ENCODE peak calls at places on chromosomes 5 and 9, in five cellular contexts. S is uterus, B is caudate nucleus, F is H9, G is tibial nerve. D is an unnamed sample.

GRCh38 chr5:66757219-66757833 is 161.1 kb downstream of the MAST4 start:
- DNase-seq in G (peak), F (no peak), B (no peak), S (no peak), D (no peak)

GRCh38 chr9:72203205-72203803 is 54.1 kb downstream of the GDA start:
- DNase-seq in G (no peak), B (no peak), S (no peak), F (peak), D (no peak)

GRCh38 chr9:6109571-6109970 is 94.1 kb upstream of the RANBP6 start:
- DNase-seq in S (no peak), G (no peak), F (no peak), B (no peak), D (no peak)

GRCh38 chr5:119356384-119357188 is 767 bp downstream of the TNFAIP8 start:
- DNase-seq in B (no peak), S (no peak), F (no peak), G (no peak), D (no peak)

GRCh38 chr5:166979576-166979975 is 1311.9 kb upstream of the WWC1 start:
- DNase-seq in F (no peak), S (no peak), B (no peak), G (no peak), D (no peak)

GRCh38 chr5:62608529-62609511 is 30.2 kb downstream of the LRRC70 start:
- DNase-seq in S (no peak), G (no peak), F (no peak), B (no peak), D (no peak)

GRCh38 chr5:75331095-75332090 is 5.6 kb upstream of the HMGCR start:
- DNase-seq in B (no peak), G (no peak), S (no peak), F (no peak), D (no peak)

GRCh38 chr5:85868070-85868469 is 749.7 kb upstream of the COX7C start:
- DNase-seq in G (no peak), S (no peak), B (no peak), F (no peak), D (no peak)

GRCh38 chr9:14165376-14166035 is 148.4 kb downstream of the NFIB start:
- DNase-seq in F (no peak), G (no peak), S (no peak), B (no peak), D (no peak)

GRCh38 chr9:125513634-125514413 is 193.2 kb downstream of the MAPKAP1 start:
- DNase-seq in S (peak), G (no peak), F (no peak), B (no peak), D (no peak)

GRCh38 chr5:111680737-111681413 is 76.1 kb downstream of the NREP start:
- DNase-seq in B (no peak), G (peak), F (no peak), S (peak), D (no peak)

GRCh38 chr5:157516626-157517325 is 56.8 kb downstream of the NIPAL4 start:
- DNase-seq in G (no peak), F (no peak), B (no peak), S (peak), D (no peak)

GRCh38 chr5:102561894-102562760 is 63.3 kb upstream of the SLCO6A1 start:
- DNase-seq in G (no peak), S (no peak), B (no peak), F (peak), D (no peak)

GRCh38 chr5:81425569-81425968 is 31.6 kb upstream of the ACOT12 start:
- DNase-seq in G (no peak), S (no peak), B (no peak), F (no peak), D (no peak)

GRCh38 chr9:137404971-137405584 is 17.9 kb downstream of the EXD3 start:
- DNase-seq in F (peak), G (no peak), S (no peak), B (no peak), D (no peak)

GRCh38 chr5:96256795-96257470 is 176.1 kb downstream of the PCSK1 start:
- DNase-seq in B (no peak), F (no peak), G (no peak), S (peak), D (no peak)

GRCh38 chr9:114184071-114184470 is 28.7 kb downstream of the COL27A1 start:
- DNase-seq in B (no peak), S (no peak), G (no peak), F (no peak), D (no peak)

GRCh38 chr5:136004436-136004835 is 24.4 kb upstream of the TGFBI start:
- DNase-seq in B (no peak), S (no peak), G (no peak), F (no peak), D (no peak)

GRCh38 chr9:98554752-98555151 is 154.0 kb downstream of the GABBR2 start:
- DNase-seq in F (no peak), S (no peak), G (no peak), B (no peak), D (no peak)

GRCh38 chr9:127450170-127450830 is 906 bp downstream of the RPL12 start:
- DNase-seq in F (no peak), S (no peak), G (no peak), B (no peak), D (no peak)

GRCh38 chr9:87324613-87325194 is 173.0 kb upstream of the DAPK1 start:
- DNase-seq in F (no peak), B (no peak), G (peak), S (no peak), D (no peak)

GRCh38 chr5:138789771-138790242 is 36.6 kb downstream of the CTNNA1 start:
- DNase-seq in G (no peak), B (no peak), F (no peak), S (no peak), D (no peak)

GRCh38 chr5:59124983-59125960 is 542.4 kb downstream of the RAB3C start:
- DNase-seq in S (no peak), B (no peak), F (no peak), G (no peak), D (no peak)

GRCh38 chr9:127525426-127526188 is 74.3 kb downstream of the LRSAM1 start:
- DNase-seq in S (no peak), B (no peak), F (no peak), G (no peak), D (no peak)

GRCh38 chr9:120610975-120611689 is 31.2 kb upstream of the CDK5RAP2 start:
- DNase-seq in S (no peak), G (no peak), B (no peak), F (no peak), D (no peak)

GRCh38 chr5:142719836-142720330 is 34.0 kb upstream of the FGF1 start:
- DNase-seq in S (no peak), F (no peak), B (no peak), G (no peak), D (no peak)

GRCh38 chr9:115018547-115019435 is 88.4 kb upstream of the TNFSF8 start:
- DNase-seq in F (no peak), S (peak), G (no peak), B (no peak), D (no peak)

GRCh38 chr5:115812372-115812771 is 4.1 kb downstream of the CDO1 start:
- DNase-seq in F (no peak), G (no peak), B (no peak), S (no peak), D (no peak)

GRCh38 chr5:115733607-115734006 is 82.9 kb downstream of the CDO1 start:
- DNase-seq in G (no peak), F (no peak), S (no peak), B (no peak), D (no peak)

GRCh38 chr5:56012281-56012963 is 17.7 kb upstream of the IL6ST start:
- DNase-seq in S (peak), G (no peak), B (no peak), F (no peak), D (no peak)

DNA sequence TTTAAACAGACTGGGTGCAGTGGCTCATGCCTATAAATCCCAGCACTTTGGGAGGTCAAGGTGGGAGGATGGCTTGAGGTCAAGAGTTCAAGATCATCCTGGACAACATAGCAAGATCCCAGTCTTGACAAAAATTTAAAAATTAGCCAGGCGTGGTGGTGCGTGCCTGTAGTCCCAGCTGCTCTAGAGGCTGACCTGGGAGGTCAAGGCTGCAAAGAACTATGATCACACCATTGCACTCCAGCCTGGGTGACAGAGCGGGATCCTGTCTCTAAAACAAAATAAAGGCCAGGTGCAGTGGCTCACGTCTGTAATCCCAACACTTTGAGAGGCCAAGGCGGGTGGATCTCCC is 125.6 kb downstream of the MYO10 start:
- DNase-seq in F (no peak), S (no peak), G (no peak), B (no peak), D (no peak)
- H3K27ac ChIP-seq in F (no peak), S (no peak), G (peak), B (no peak), D (no peak)

DNA sequence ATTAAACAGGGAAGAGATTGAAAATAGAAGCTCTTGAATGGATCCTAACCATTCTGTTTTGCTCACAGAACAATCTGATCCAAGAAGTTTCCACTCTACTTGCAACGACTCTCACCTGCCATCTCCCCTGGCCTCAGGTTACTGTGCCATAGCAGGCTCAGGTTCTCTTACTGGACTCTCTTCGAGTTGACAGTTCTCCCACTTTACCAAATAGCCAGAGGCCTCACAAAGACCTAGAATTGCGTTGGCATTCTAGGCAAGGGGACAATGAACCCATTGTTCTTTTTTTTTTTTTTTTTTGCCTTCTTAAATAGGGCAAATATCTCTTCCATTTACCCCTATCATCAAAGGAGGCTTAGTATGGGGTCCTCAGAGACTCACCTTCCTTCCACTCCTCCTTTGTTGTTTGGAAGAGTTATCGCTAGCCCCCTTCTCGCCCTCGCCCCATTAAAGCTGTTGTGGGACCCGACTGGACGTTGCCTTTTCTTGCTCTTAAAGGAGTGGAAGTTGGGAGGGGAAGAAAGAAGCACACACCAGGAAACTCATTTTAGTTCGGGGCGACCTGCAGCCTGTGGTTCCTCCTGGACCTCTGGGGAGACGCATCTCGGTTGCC is 688 bp upstream of the PLPPR1 start:
- DNase-seq in S (no peak), F (no peak), G (no peak), B (no peak), D (no peak)
- H3K27ac ChIP-seq in S (no peak), F (no peak), G (peak), B (peak), D (no peak)

GRCh38 chr5:14229181-14229580 is 86.0 kb downstream of the TRIO start:
- DNase-seq in B (no peak), S (no peak), G (no peak), F (no peak), D (no peak)
- H3K27ac ChIP-seq in B (no peak), S (no peak), G (no peak), F (no peak), D (no peak)

DNA sequence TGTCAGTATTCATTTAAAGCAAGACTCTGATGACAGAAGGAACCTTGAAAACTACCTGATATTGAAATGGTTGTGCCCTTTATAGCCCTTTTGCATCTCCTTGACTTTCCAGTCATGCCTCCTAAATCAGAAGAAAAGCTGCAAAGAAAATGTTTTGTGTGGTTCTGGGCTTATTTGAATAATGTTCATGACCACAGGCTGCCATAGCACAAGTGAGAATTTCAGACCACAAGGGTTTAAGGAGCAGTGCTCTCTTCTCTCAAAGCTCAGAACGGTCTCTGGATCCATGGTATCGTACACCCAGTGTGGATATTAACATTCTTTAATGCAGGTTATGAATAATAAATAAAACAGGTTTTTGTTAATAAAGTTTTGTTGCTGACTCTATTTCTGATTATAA is 54.2 kb downstream of the GPR107 start:
- DNase-seq in S (no peak), B (no peak), G (no peak), F (no peak), D (no peak)
- H3K27ac ChIP-seq in S (peak), B (no peak), G (no peak), F (no peak), D (no peak)

DNA sequence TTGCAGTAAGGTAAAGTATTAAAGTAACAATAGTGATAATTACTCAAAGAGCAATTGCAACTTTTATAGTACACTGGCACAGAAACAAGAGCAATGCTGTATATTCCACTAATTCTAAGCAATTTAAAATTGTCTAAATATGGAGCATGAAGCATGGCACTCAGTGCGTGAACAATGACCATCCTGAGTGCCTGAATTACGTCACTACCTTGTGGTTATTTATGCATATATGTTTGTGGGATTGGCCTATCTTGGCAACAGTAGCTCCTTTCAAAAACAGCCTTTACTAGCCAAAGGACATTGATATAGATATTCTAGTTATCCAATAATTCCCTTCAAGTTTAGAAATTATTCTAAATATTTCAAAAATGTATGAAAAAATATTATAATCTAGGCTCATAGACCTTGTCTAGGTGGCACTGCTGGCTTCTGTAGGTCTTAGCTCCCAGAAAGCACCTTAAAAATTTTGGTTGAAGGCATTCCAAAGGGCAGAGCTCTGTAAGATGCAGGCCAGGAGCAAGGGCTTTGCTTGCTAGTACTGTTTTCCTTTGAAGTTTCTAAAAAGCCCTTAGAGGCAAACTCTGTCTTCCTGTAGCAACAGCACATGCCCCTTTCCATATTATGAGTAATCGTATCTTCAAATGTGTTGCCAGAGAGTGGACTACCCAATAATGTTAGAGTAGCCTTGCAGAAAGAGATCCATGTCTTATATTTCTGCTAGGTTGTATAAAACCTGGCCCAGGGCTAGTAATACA is 719.3 kb downstream of the NR2F1-AS1 start:
- DNase-seq in F (no peak), G (no peak), S (no peak), B (no peak), D (no peak)
- H3K27ac ChIP-seq in F (no peak), G (no peak), S (no peak), B (no peak), D (no peak)

GRCh38 chr5:38807570-38808461 is 38.0 kb upstream of the OSMR start:
- DNase-seq in G (no peak), S (no peak), F (no peak), B (no peak), D (no peak)
- H3K27ac ChIP-seq in G (no peak), S (peak), F (no peak), B (no peak), D (no peak)

DNA sequence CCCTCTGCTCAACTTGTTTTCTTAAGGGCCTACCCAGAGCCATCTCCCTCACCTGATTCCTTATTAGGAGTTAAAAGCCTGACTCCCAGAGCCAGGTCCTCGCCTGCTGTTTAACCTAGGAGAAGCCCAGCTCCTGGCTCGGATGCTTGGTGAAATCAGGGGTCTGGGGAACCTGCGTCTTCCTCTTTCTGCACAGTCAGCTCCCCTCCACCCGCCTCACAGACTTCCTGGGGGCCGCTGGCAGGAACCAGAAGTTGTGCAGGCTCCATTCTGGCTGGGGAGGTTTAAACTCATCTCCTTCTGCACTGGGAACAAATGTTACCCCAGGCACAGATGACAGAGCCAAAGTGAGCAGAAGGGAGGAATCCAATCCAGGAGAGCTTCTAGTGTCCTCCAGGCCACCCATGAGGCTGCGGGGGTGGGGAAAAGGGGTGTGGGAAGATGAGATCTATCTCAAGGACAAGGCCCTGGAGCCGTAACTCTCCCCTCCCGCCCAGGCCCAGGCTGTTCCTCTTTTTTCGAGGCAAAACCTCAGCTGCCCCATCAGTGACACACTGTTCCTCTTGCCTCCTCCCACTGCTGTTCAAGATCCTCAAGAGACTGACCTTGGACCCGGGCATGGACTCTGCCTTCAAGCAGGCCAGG is 31.2 kb downstream of the KCNMB1 start:
- DNase-seq in B (no peak), F (no peak), S (peak), G (peak), D (no peak)
- H3K27ac ChIP-seq in B (peak), F (no peak), S (no peak), G (peak), D (no peak)